ENCODE peak calls at places on chromosomes 4 and X, in seven cellular contexts. J is HFF-Myc, V is heart left ventricle, E is caudate nucleus, C is non-pigmented ciliary epithelial cell, Z is neural progenitor cell, U is HS-27A. M is an unnamed sample.

GRCh38 chrX:15399901-15400500 is 15.8 kb upstream of the VEGFD start:
- DNase-seq in Z (no peak), U (no peak), J (no peak), V (no peak), E (no peak), C (no peak), M (no peak)

GRCh38 chrX:133645251-133645650 is 230.0 kb upstream of the GPC4 start:
- DNase-seq in C (no peak), Z (no peak), E (no peak), J (no peak), V (no peak), U (no peak), M (no peak)

GRCh38 chrX:7155163-7155562 is 7.2 kb upstream of the PUDP start:
- DNase-seq in J (no peak), E (no peak), Z (no peak), V (no peak), C (no peak), U (no peak), M (no peak)

GRCh38 chr4:77193511-77194236 is 36.7 kb downstream of the CCNG2 start:
- DNase-seq in E (no peak), C (no peak), Z (peak), U (no peak), V (peak), J (no peak), M (no peak)

GRCh38 chrX:124332481-124333424 is at the start of gene TEX13D:
- DNase-seq in Z (no peak), U (no peak), J (no peak), C (no peak), V (no peak), E (no peak), M (no peak)

GRCh38 chrX:135977611-135978010 is 3.8 kb upstream of the MMGT1 start:
- DNase-seq in C (peak), V (no peak), Z (no peak), E (no peak), U (peak), J (no peak), M (no peak)

GRCh38 chr4:148058160-148058859 is 326.4 kb downstream of the ARHGAP10 start:
- DNase-seq in E (no peak), J (no peak), U (no peak), V (no peak), C (no peak), Z (no peak), M (no peak)

GRCh38 chr4:128649575-128650205 is 159.8 kb upstream of the JADE1 start:
- DNase-seq in J (no peak), C (peak), U (peak), Z (no peak), E (no peak), V (no peak), M (peak)

GRCh38 chrX:119401569-119401968 is 2.4 kb downstream of the SLC25A43 start:
- DNase-seq in Z (no peak), J (no peak), E (no peak), V (no peak), U (no peak), C (no peak), M (no peak)

GRCh38 chr4:7428261-7429068 is 6.3 kb downstream of the PSAPL1 start:
- DNase-seq in J (no peak), V (peak), E (no peak), U (no peak), Z (peak), C (no peak), M (no peak)

GRCh38 chr4:108834167-108834566 is 71.3 kb upstream of the ETNPPL start:
- DNase-seq in U (peak), V (no peak), E (no peak), C (peak), Z (no peak), J (peak), M (peak)

GRCh38 chr4:76562161-76562560 is 127.1 kb downstream of the SHROOM3 start:
- DNase-seq in C (no peak), U (peak), V (no peak), Z (no peak), J (no peak), E (no peak), M (peak)

GRCh38 chr4:91243132-91243531 is 1060.6 kb upstream of the GRID2 start:
- DNase-seq in U (no peak), Z (no peak), J (no peak), V (peak), C (no peak), E (no peak), M (peak)

GRCh38 chrX:108347800-108348199 is 90.4 kb downstream of the COL4A6 start:
- DNase-seq in V (no peak), E (no peak), C (no peak), Z (peak), U (no peak), J (no peak), M (no peak)

GRCh38 chr4:118175506-118175905 is 141.2 kb downstream of the NDST3 start:
- DNase-seq in C (no peak), V (no peak), U (no peak), J (no peak), E (no peak), Z (no peak), M (peak)

GRCh38 chrX:84873176-84873575 is 130.5 kb upstream of the APOOL start:
- DNase-seq in J (no peak), Z (no peak), V (no peak), E (no peak), U (no peak), C (no peak), M (no peak)

GRCh38 chrX:88560673-88561330 is 186.2 kb upstream of the CPXCR1 start:
- DNase-seq in Z (peak), J (no peak), E (no peak), V (no peak), C (no peak), U (no peak), M (no peak)

GRCh38 chrX:30196322-30196721 is 19.0 kb upstream of the MAGEB2 start:
- DNase-seq in C (no peak), V (no peak), Z (peak), U (no peak), J (no peak), E (no peak), M (peak)

GRCh38 chr4:4667643-4668081 is 125.8 kb upstream of the STX18 start:
- DNase-seq in V (no peak), C (no peak), J (no peak), Z (peak), U (no peak), E (no peak), M (no peak)

GRCh38 chr4:148203056-148203898 is 238.9 kb downstream of the NR3C2 start:
- DNase-seq in E (no peak), V (no peak), J (no peak), C (no peak), Z (peak), U (no peak), M (no peak)